ENCODE peak calls at places on chromosomes 12 and 14, in eight cellular contexts. M, A, C, O, F, I, N and L are unnamed samples.

GRCh38 chr12:32997471-32997870 is 100.9 kb upstream of the PKP2 start:
- DNase-seq in M (no peak), A (no peak), C (no peak), O (no peak), F (no peak), I (no peak), N (no peak), L (peak)

GRCh38 chr12:100267603-100268281 is 765 bp downstream of the SCYL2 start:
- DNase-seq in M (peak), A (peak), C (no peak), O (peak), F (no peak), I (no peak), N (no peak), L (peak)

GRCh38 chr14:68897559-68898160 is 81.4 kb downstream of the ACTN1 start:
- DNase-seq in M (no peak), A (no peak), C (no peak), O (no peak), F (no peak), I (no peak), N (no peak), L (no peak)

GRCh38 chr14:68368850-68369249 is 424.0 kb downstream of the ZFP36L1 start:
- DNase-seq in M (no peak), A (no peak), C (peak), O (no peak), F (no peak), I (no peak), N (no peak), L (no peak)

GRCh38 chr12:62332598-62332997 is 72.4 kb downstream of the USP15 start:
- DNase-seq in M (no peak), A (no peak), C (no peak), O (no peak), F (no peak), I (no peak), N (no peak), L (no peak)

GRCh38 chr14:41087056-41087455 is 519.6 kb upstream of the LRFN5 start:
- DNase-seq in M (no peak), A (no peak), C (no peak), O (no peak), F (no peak), I (no peak), N (no peak), L (no peak)

GRCh38 chr14:20179880-20180279 is 10.8 kb upstream of the OR11G2 start:
- DNase-seq in M (no peak), A (no peak), C (no peak), O (no peak), F (no peak), I (no peak), N (no peak), L (no peak)

GRCh38 chr14:91167380-91167770 is 53.5 kb downstream of the DGLUCY start:
- DNase-seq in M (no peak), A (no peak), C (no peak), O (no peak), F (no peak), I (no peak), N (no peak), L (no peak)

GRCh38 chr12:86249856-86250255 is 6.3 kb downstream of the MGAT4C start:
- DNase-seq in M (no peak), A (no peak), C (no peak), O (no peak), F (no peak), I (no peak), N (no peak), L (no peak)

GRCh38 chr14:90443161-90444076 is 46.6 kb downstream of the CALM1 start:
- DNase-seq in M (no peak), A (no peak), C (no peak), O (no peak), F (no peak), I (no peak), N (no peak), L (no peak)

GRCh38 chr14:88492272-88493089 is 62.3 kb downstream of the PTPN21 start:
- DNase-seq in M (peak), A (peak), C (peak), O (peak), F (peak), I (peak), N (peak), L (peak)
- H3K4me2 ChIP-seq in M (no peak), A (peak), C (peak), O (no peak), F (peak), I (no peak), N (no peak), L (no peak)

DNA sequence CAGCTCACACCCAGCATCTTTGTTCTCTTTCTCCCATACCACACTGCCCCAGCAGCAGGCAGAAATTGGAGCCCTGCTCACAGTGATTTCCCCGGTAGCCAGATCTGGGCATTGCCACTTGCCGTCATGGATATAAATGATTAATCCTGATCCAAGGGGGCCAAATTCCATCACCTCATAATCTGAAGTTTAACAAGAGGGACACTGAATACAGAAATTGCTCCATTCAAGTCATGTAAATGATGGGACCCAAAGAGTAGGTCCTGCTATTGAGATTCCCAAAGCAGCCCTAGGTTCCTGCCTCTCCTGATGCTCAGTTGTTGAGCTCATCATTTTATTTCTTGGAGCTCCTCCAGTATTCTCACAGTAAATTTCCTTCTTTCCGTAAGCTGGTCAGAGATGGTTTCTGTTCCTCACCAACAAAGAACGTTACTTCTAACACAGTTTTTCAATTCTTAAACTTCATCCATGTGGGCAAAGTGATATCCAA is 11.7 kb downstream of the ITPR2 start:
- DNase-seq in M (peak), A (no peak), C (no peak), O (no peak), F (no peak), I (no peak), N (no peak), L (no peak)
- TF ChIP-seq POLR2AphosphoS5 in M (no peak), A (no peak), C (no peak), O (no peak), F (no peak), I (no peak), N (no peak), L (no peak)

GRCh38 chr12:54014315-54015209 is 5.8 kb downstream of the HOXC8 start:
- DNase-seq in M (no peak), A (no peak), C (no peak), O (no peak), F (no peak), I (no peak), N (no peak), L (no peak)
- H3K4me2 ChIP-seq in M (no peak), A (no peak), C (no peak), O (no peak), F (no peak), I (no peak), N (no peak), L (peak)

GRCh38 chr14:23454445-23454856 is 15.1 kb upstream of the NGDN start:
- DNase-seq in M (no peak), A (peak), C (no peak), O (peak), F (no peak), I (no peak), N (no peak), L (no peak)

GRCh38 chr14:23452237-23452636 is 16.8 kb upstream of the MYH7 start:
- DNase-seq in M (no peak), A (no peak), C (no peak), O (no peak), F (no peak), I (no peak), N (no peak), L (no peak)

GRCh38 chr14:23460960-23461359 is 8.5 kb upstream of the NGDN start:
- DNase-seq in M (no peak), A (no peak), C (no peak), O (peak), F (no peak), I (no peak), N (no peak), L (peak)

DNA sequence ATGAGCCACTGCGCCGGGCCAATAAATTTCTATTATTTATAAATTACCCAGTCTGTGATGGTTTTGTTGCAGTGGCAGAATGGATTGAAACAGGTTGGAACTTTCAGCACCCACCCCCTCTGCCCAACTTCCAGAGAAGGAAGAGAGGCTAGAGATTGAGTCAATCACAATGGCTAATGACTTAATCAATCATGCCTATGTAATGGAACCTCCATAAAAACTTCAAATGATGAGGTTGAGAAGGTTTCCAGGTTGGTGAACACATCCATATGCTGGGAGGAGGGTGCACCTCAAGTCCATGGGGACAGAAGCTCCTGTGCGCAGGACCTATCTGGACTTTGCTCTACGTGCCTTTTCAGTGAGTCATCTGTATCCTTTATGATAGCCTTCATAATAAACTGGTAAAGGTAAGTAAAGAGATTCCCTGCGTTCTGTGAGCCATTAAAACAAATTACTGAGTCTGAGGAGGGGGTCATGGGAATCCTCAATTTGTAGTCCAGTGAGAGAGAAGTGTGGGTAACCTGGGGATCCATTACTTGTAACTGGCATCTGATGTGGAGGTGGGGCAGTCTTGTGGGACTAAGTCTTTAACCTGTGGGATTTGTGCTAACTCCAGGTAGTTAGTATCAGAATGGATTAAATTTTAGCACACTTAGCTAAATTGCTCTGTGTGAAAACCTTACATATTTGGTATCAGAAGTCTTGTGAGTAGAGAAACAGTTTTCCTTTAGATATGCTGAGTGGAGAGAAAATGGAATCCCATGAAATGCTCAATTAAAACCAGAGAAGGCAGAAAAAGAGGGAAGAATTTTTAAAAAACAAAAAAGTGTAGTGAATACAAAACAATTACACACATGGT is 11.7 kb upstream of the NGDN start:
- DNase-seq in M (no peak), A (no peak), C (no peak), O (peak), F (no peak), I (no peak), N (no peak), L (no peak)
- TF ChIP-seq POLR2AphosphoS5 in M (no peak), A (no peak), C (no peak), O (no peak), F (no peak), I (no peak), N (no peak), L (no peak)

DNA sequence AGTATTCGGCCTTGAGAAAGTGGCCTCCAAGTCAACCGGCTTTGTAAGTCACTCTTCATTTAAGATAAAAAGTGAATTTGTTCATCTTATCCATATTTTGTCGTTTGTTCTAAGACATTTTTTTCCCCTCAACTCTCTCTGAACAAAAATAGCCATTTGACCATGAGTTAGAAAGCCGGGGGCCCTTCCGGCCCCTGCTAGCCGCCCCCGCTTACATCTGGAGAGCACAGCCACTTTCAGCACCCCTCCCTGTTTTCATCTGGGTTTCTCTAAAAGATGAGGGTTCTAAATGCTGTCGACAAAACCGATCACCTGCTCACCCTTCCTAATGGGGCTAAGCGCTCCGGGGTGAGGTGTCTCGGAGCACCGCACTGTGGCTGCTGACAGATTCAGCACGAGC is 30.7 kb upstream of the DLK1 start:
- DNase-seq in M (no peak), A (no peak), C (no peak), O (no peak), F (no peak), I (no peak), N (no peak), L (no peak)
- H3K4me2 ChIP-seq in M (no peak), A (peak), C (no peak), O (no peak), F (no peak), I (no peak), N (no peak), L (no peak)

GRCh38 chr12:53596920-53597363 is 29.2 kb downstream of the ATF7 start:
- DNase-seq in M (peak), A (no peak), C (no peak), O (no peak), F (no peak), I (no peak), N (no peak), L (no peak)
- TF ChIP-seq POLR2AphosphoS5 in M (no peak), A (no peak), C (no peak), O (no peak), F (no peak), I (no peak), N (no peak), L (no peak)

GRCh38 chr14:65160091-65160490 is 57.8 kb upstream of the MAX start:
- DNase-seq in M (no peak), A (no peak), C (no peak), O (no peak), F (no peak), I (no peak), N (no peak), L (no peak)
- H3K4me2 ChIP-seq in M (no peak), A (no peak), C (peak), O (no peak), F (no peak), I (no peak), N (no peak), L (no peak)

DNA sequence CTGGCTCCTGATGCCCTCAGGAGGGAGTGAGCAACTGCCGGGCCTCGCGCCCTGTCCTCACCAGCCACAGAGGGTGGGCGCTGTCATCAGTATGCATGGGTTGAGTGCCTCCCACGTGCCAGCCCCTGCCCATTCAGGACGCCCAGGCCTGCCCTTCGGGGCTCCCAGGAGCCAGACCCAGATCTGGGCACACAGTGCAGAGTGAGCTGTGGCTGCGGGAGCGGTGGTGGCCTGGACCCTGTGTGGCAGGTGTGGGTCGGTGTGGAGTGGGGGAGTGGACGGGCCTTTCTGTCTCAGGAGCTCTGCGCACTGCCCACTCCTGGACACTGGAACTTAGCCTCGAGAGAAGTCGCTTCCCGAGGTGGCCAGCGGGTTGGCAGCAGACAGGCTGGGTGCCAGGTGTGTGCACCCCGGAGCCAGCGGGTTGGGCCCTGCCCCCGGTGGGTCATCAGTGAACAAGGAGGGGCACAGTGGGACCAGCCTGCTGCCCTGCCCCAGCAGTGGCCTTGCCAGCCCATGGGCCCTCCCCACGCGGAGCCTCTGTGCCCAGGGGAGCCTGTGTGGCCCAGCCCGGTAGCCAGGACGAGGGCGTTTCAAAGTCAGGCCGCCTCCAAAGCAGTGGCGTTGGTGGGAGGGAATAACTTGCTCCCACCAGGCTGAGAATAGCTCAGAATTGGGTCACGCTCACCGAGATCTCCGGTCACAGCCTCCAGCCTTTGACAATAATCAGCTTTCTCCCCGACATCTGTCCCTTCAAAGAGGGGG is 9.5 kb downstream of the TRMT61A start:
- DNase-seq in M (no peak), A (no peak), C (no peak), O (no peak), F (no peak), I (no peak), N (peak), L (no peak)
- TF ChIP-seq POLR2AphosphoS5 in M (no peak), A (no peak), C (no peak), O (no peak), F (no peak), I (no peak), N (no peak), L (peak)